ENCODE peak calls at places on chromosomes 12 and 14, in seven cellular contexts. K is heart right ventricle, L is mammary epithelial cell, M is epithelial cell of esophagus, N is choroid plexus epithelial cell, A is natural killer cell, V is BE2C. W is an unnamed sample.
A peak's percentile ranks its signal among the peaks of the same experiment; 100 is the strongest.

GRCh38 chr14:22980672-22981089 is 1.7 kb downstream of the AJUBA start:
- DNase-seq in N (no peak), K (peak; percentile 34), L (peak; percentile 69), V (no peak), A (no peak), M (peak; percentile 82), W (no peak)

GRCh38 chr12:128583453-128583852 is 240.3 kb downstream of the SLC15A4 start:
- DNase-seq in N (no peak), L (no peak), K (no peak), V (no peak), A (no peak), M (no peak), W (no peak)

GRCh38 chr14:94659953-94660946 is 48.1 kb downstream of the SERPINA3 start:
- DNase-seq in M (no peak), L (peak; percentile 73), K (no peak), V (no peak), N (no peak), A (no peak), W (no peak)

GRCh38 chr12:124738636-124739467 is 124.8 kb downstream of the SCARB1 start:
- DNase-seq in L (peak; percentile 45), M (peak; percentile 78), A (no peak), N (peak; percentile 91), K (no peak), V (no peak), W (no peak)

GRCh38 chr14:93832665-93833064 is 44.4 kb upstream of the PRIMA1 start:
- DNase-seq in A (no peak), V (peak; percentile 86), M (no peak), L (no peak), N (no peak), K (peak; percentile 51), W (no peak)

GRCh38 chr14:51614707-51615106 is 37.0 kb upstream of the FRMD6 start:
- DNase-seq in K (no peak), L (peak; percentile 52), N (no peak), M (no peak), A (no peak), V (no peak), W (no peak)

GRCh38 chr14:101965145-101965531 is 765 bp downstream of the DYNC1H1 start:
- DNase-seq in K (peak; percentile 68), L (peak; percentile 59), V (peak; percentile 62), A (peak; percentile 56), M (peak; percentile 64), N (peak; percentile 66), W (peak; percentile 54)

GRCh38 chr14:35268946-35269345 is 23.2 kb upstream of the PSMA6 start:
- DNase-seq in N (no peak), A (no peak), K (no peak), M (no peak), L (no peak), V (no peak), W (no peak)

GRCh38 chr14:53365516-53366130 is 212.5 kb upstream of the DDHD1 start:
- DNase-seq in A (no peak), K (no peak), M (no peak), L (no peak), N (peak; percentile 75), V (no peak), W (no peak)

GRCh38 chr12:77392467-77392866 is 327.1 kb upstream of the E2F7 start:
- DNase-seq in K (no peak), L (no peak), A (no peak), V (no peak), M (no peak), N (no peak), W (no peak)

GRCh38 chr12:15789215-15790171 is at the start of gene EPS8:
- DNase-seq in M (peak; percentile 90), A (peak; percentile 88), V (peak; percentile 92), L (peak; percentile 91), K (peak; percentile 94), N (peak; percentile 93), W (peak; percentile 91)

GRCh38 chr12:53955036-53955775 is 503 bp downstream of the HOXC12 start:
- DNase-seq in K (no peak), N (no peak), L (no peak), V (no peak), M (no peak), A (no peak), W (no peak)

GRCh38 chr14:84273181-84273580 is 1256.8 kb upstream of the FLRT2 start:
- DNase-seq in N (peak; percentile 36), L (no peak), K (no peak), V (no peak), A (no peak), M (no peak), W (no peak)

GRCh38 chr12:86137936-86138335 is 118.3 kb downstream of the MGAT4C start:
- DNase-seq in A (no peak), M (peak; percentile 93), K (no peak), L (peak; percentile 77), V (no peak), N (peak; percentile 50), W (no peak)

GRCh38 chr12:15530361-15530760 is 208.1 kb downstream of the PTPRO start:
- DNase-seq in M (no peak), L (no peak), A (no peak), K (no peak), V (no peak), N (peak; percentile 64), W (no peak)

GRCh38 chr12:8780389-8780788 is 42.0 kb upstream of the A2ML1 start:
- DNase-seq in K (no peak), A (no peak), L (peak; percentile 40), N (peak; percentile 80), V (no peak), M (peak; percentile 64), W (no peak)

GRCh38 chr14:50941151-50941550 is 3.1 kb downstream of the PYGL start:
- DNase-seq in N (peak; percentile 36), K (no peak), V (no peak), M (peak; percentile 67), A (no peak), L (peak; percentile 90), W (no peak)

GRCh38 chr12:83827860-83828259 is 1084.7 kb downstream of the SLC6A15 start:
- DNase-seq in K (no peak), L (no peak), V (peak; percentile 28), A (no peak), N (peak; percentile 70), M (no peak), W (no peak)
- TF ChIP-seq CTCF in K (no peak), L (peak; percentile 12), V (peak; percentile 52), A (no peak), N (peak; percentile 64), M (no peak), W (no peak)

DNA sequence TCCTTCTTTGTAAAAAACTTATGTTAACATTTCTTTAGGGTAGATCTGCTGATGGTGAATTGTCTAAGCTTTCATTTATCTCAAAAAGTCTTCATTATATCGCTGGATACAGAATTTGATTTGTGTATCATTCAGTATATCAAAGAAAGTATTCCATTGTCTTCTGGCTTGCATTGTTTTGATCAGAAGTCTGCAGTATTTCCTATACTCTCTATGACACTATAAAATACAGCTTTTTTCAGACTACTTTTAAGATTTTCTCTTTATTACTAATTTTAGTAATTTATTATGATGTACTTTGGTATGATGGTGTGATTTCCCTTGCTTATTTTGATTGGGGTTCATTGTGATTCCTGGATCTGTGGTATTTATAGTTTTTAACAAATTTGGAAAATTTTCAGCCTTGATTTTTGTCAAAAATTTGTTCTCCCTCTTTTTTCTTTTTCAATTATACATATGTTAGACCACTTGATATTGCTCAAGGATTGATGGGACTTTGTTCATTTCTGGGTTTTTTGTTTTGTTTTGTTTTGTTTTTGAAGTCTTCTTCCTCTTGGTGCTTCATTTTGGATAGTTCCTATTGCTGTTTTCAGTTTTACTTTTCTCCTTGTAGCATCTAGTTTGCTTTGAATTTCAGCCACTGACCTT is 176.5 kb downstream of the ZFP36L1 start:
- DNase-seq in K (no peak), N (no peak), V (no peak), L (no peak), M (peak; percentile 37), A (no peak), W (no peak)
- TF ChIP-seq CTCF in K (no peak), N (no peak), V (no peak), L (no peak), M (no peak), A (no peak), W (no peak)

GRCh38 chr12:51025748-51026654 is at the start of gene SLC11A2:
- DNase-seq in M (peak; percentile 97), V (peak; percentile 98), K (peak; percentile 96), N (peak; percentile 94), A (peak; percentile 82), L (peak; percentile 95), W (peak; percentile 86)
- TF ChIP-seq CTCF in M (no peak), V (peak; percentile 18), K (no peak), N (no peak), A (no peak), L (no peak), W (no peak)

GRCh38 chr14:33676135-33676566 is 274.7 kb downstream of the EGLN3 start:
- DNase-seq in V (peak; percentile 89), L (peak; percentile 27), M (peak; percentile 53), K (peak; percentile 24), N (peak; percentile 81), A (no peak), W (no peak)
- TF ChIP-seq CTCF in V (peak; percentile 91), L (peak; percentile 63), M (peak; percentile 61), K (peak; percentile 45), N (peak; percentile 77), A (no peak), W (no peak)

GRCh38 chr14:70622111-70622712 is 19.5 kb upstream of the TTC9 start:
- DNase-seq in M (peak; percentile 71), V (peak; percentile 25), K (no peak), L (peak; percentile 52), N (peak; percentile 76), A (no peak), W (no peak)
- TF ChIP-seq CTCF in M (peak; percentile 98), V (peak; percentile 67), K (peak; percentile 68), L (peak; percentile 95), N (peak; percentile 97), A (peak; percentile 76), W (peak; percentile 74)

GRCh38 chr14:25042362-25043299 is 7.3 kb downstream of the STXBP6 start:
- DNase-seq in N (peak; percentile 87), M (no peak), V (no peak), K (no peak), L (no peak), A (no peak), W (no peak)
- TF ChIP-seq CTCF in N (peak; percentile 84), M (peak; percentile 18), V (peak; percentile 33), K (peak; percentile 65), L (no peak), A (no peak), W (no peak)

GRCh38 chr14:77040309-77040994 is 11.9 kb upstream of the IRF2BPL start:
- DNase-seq in L (peak; percentile 91), K (peak; percentile 100), V (peak; percentile 100), M (peak; percentile 90), N (peak; percentile 99), A (peak; percentile 91), W (peak; percentile 85)
- TF ChIP-seq CTCF in L (no peak), K (no peak), V (no peak), M (no peak), N (no peak), A (no peak), W (no peak)